ENCODE peak calls at places on chromosomes 4 and X, in seven cellular contexts. H is pancreas, T is tibial nerve, O is Peyer's patch, B is suprapubic skin, G is MM.1S, A is tibial artery. Y is an unnamed sample. For H3K4me1, the result is how much of the 10 kb centered on the place peaks cover.

GRCh38 chr4:86961605-86962295 is 26.9 kb downstream of the AFF1 start:
- DNase-seq in H (no peak), T (no peak), O (no peak), B (no peak), G (peak), A (no peak), Y (no peak)

GRCh38 chr4:56468097-56468422 is 643 bp downstream of the SRP72 start:
- DNase-seq in H (peak), T (no peak), O (no peak), B (no peak), G (peak), A (no peak), Y (no peak)

GRCh38 chrX:119482497-119483480 is 14.5 kb downstream of the SLC25A5 start:
- DNase-seq in H (peak), T (peak), O (peak), B (peak), G (peak), A (peak), Y (peak)

GRCh38 chr4:168634276-168634802 is 137.5 kb downstream of the PALLD start:
- DNase-seq in H (no peak), T (no peak), O (no peak), B (no peak), G (no peak), A (no peak), Y (no peak)

GRCh38 chrX:11665144-11666040 is at the start of gene ARHGAP6:
- DNase-seq in H (no peak), T (no peak), O (peak), B (no peak), G (no peak), A (peak), Y (peak)

GRCh38 chr4:133801858-133802257 is 399.7 kb downstream of the PABPC4L start:
- DNase-seq in H (no peak), T (no peak), O (no peak), B (no peak), G (no peak), A (no peak), Y (no peak)

GRCh38 chrX:39619182-39620009 is 478.4 kb downstream of the BCOR start:
- DNase-seq in H (peak), T (no peak), O (no peak), B (no peak), G (no peak), A (no peak), Y (no peak)

GRCh38 chr4:14994242-14994641 is 8.0 kb upstream of the CPEB2 start:
- DNase-seq in H (no peak), T (no peak), O (no peak), B (no peak), G (no peak), A (no peak), Y (no peak)

GRCh38 chrX:51215266-51215665 is 117.4 kb upstream of the NUDT10 start:
- DNase-seq in H (no peak), T (no peak), O (no peak), B (no peak), G (no peak), A (no peak), Y (no peak)

GRCh38 chr4:53484911-53485459 is 106.3 kb downstream of the LNX1 start:
- DNase-seq in H (no peak), T (no peak), O (no peak), B (no peak), G (no peak), A (no peak), Y (no peak)

DNA sequence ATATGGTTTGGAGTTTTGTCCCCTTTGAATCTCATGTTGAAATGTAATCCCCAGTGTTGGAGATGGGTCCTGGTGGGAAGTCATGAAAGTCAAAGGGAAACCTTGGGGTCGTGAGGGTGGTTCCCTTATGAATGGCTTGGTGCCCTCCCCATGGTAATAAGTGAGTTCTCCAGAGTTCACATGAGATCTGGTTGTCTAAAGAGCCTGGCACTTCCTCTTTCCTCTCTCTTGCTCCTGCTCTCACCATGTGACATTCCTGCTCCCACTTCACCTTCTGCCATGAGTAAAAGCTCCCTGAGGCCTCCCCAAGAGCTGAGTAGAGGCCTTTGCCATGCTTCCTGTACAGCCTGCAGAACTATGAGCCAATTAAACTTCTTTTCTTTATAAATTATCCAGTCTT is 5.5 kb upstream of the IL15 start:
- DNase-seq in H (no peak), T (no peak), O (no peak), B (no peak), G (no peak), A (no peak), Y (no peak)
- H3K4me1 ChIP-seq in H (under half), T (under half), O (under half), B (under half), G (under half), A (under half), Y (under half)

DNA sequence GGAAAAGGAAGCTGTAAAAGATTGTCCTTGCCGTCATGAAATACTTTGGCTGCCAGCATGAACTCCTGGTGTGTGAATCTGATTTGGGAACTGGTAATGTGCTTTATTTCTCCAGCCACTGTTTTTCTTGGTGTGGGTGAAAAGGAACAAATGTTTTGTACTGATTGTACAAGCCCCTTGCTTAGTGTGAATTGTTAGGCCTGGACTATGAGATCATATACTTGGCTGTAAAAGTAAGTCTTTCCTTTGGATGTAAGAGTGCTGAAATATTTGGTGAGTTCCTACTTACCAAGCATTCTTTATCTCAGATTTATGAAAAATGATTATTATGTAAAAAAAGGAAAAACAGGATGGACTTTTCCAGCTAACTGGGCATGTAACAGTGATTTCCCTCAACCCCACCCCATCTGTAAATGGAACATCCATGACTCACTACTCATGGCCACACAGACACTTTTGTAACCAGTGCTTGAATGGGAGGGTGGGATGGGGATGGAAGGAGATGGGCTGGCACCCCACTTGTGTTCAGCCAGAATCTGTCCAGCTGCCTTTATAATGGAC is 6.3 kb downstream of the FNIP2 start:
- DNase-seq in H (no peak), T (no peak), O (no peak), B (no peak), G (no peak), A (no peak), Y (no peak)
- TF ChIP-seq CTCF in H (no peak), T (no peak), O (no peak), B (no peak), G (no peak), A (no peak), Y (no peak)

DNA sequence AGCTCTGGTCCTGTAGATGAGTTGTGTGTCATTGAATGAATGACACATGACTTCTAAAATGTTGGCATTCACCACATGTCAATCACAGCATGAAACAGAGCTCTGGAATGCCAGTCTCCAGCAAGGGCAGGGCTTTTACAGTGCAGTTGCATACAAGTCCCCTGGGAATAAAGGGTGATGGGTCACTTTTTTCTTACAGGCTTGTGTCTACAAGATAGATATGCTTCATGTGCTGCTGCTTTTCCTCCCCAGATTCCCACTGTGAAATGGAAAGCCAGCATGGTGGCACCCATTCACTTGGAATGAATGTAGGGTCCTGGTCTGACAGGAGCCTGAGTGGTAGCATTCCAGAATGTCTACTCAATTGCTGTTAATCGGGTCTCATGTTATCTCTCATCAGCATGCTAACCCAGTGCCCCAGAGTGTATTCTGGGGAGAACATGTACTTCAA is 159.1 kb upstream of the KIT start:
- DNase-seq in H (no peak), T (no peak), O (no peak), B (no peak), G (no peak), A (no peak), Y (no peak)
- H3K27ac ChIP-seq in H (no peak), T (no peak), O (no peak), B (no peak), G (no peak), A (no peak), Y (no peak)

GRCh38 chr4:153206534-153206933 is 2.3 kb downstream of the TRIM2 start:
- DNase-seq in H (no peak), T (no peak), O (no peak), B (no peak), G (no peak), A (no peak), Y (no peak)
- H3K4me1 ChIP-seq in H (under half), T (under half), O (under half), B (under half), G (under half), A (under half), Y (under half)

DNA sequence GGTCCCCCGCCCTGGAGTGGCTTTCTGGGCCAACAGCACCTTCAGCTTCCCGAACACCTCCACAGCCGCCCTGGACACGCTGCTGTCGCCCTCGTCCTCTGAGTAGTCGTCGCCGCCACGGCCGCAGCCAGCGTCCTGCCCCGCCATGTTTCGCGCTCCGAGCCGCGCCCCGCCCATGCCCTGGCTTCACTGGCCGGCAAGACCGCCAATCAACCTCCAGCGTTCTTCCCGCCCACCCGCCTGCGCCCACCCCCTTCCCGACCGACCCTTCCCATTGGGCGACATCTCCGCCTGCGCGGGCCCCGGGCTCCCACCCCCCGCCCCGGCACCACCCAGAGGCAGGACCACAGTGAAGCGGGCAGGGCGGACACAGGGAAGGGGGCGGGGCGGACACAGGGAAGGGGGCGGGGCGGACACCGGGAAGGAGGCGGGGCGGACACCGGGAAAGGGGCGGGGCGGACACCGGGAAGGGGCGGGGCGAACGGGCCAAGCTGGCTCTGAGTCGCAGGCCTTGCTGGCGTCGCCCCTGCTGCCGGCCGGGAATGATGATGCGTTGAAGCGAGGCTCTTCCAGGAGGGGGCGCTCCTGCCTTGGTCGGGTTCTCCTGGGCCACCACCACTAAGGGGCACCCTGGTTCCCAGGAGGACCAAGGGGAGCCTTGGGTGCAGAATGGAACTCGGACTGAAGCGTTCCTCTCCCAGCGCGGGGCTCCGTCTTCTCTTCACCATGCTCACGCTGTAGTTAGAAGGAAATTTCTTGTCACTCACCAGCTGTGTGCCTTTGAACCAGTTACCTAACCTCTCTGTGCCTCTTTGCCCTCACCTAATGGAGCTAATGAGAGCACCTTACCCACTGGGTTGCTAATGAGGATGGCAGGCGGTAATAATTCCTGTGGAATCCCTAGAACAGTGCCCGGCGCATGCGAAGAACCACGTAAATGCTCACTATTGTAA is at the start of gene HAUS7:
- DNase-seq in H (peak), T (peak), O (peak), B (peak), G (peak), A (peak), Y (peak)
- TF ChIP-seq CTCF in H (peak), T (peak), O (peak), B (peak), G (peak), A (peak), Y (peak)

GRCh38 chr4:156948738-156949137 is 22.9 kb downstream of the PDGFC start:
- DNase-seq in H (no peak), T (no peak), O (no peak), B (no peak), G (no peak), A (no peak), Y (no peak)
- H3K27ac ChIP-seq in H (no peak), T (no peak), O (no peak), B (no peak), G (no peak), A (peak), Y (peak)

GRCh38 chr4:94523617-94524016 is 71.9 kb downstream of the PDLIM5 start:
- DNase-seq in H (no peak), T (no peak), O (no peak), B (no peak), G (no peak), A (no peak), Y (no peak)

GRCh38 chr4:94523033-94523590 is 71.4 kb downstream of the PDLIM5 start:
- DNase-seq in H (no peak), T (no peak), O (no peak), B (no peak), G (no peak), A (no peak), Y (no peak)

GRCh38 chr4:94528792-94529451 is 77.2 kb downstream of the PDLIM5 start:
- DNase-seq in H (no peak), T (no peak), O (no peak), B (no peak), G (no peak), A (no peak), Y (no peak)

GRCh38 chr4:94527556-94528233 is 76.0 kb downstream of the PDLIM5 start:
- DNase-seq in H (no peak), T (no peak), O (no peak), B (no peak), G (no peak), A (no peak), Y (no peak)

GRCh38 chr4:94525993-94526740 is 74.4 kb downstream of the PDLIM5 start:
- DNase-seq in H (no peak), T (no peak), O (no peak), B (no peak), G (peak), A (no peak), Y (no peak)
- H3K4me1 ChIP-seq in H (under half), T (half or more), O (under half), B (under half), G (under half), A (under half), Y (half or more)